ENCODE peak calls at places on chromosomes 5 and 9, in six cellular contexts. One of them, this sample, is unnamed.
A peak's percentile ranks its signal among the peaks of the same experiment; 100 is the strongest.

GRCh38 chr5:125042243-125042887 is 295.9 kb upstream of the ZNF608 start:
- DNase-seq in NCI-H1092: no peak
- DNase-seq in GOT3: no peak
- DNase-seq in NCI-H460: no peak
- DNase-seq in choroid plexus epithelial cell: peak; percentile 28
- DNase-seq in anterior cingulate cortex: no peak
- DNase-seq in this sample: no peak

GRCh38 chr9:111852291-111852690 is 44.3 kb upstream of the UGCG start:
- DNase-seq in GOT3: no peak
- DNase-seq in NCI-H460: no peak
- DNase-seq in choroid plexus epithelial cell: no peak
- DNase-seq in NCI-H1092: no peak
- DNase-seq in anterior cingulate cortex: no peak
- DNase-seq in this sample: no peak

GRCh38 chr5:71825992-71826391 is 106.9 kb downstream of the CARTPT start:
- DNase-seq in NCI-H1092: no peak
- DNase-seq in NCI-H460: no peak
- DNase-seq in choroid plexus epithelial cell: no peak
- DNase-seq in GOT3: no peak
- DNase-seq in anterior cingulate cortex: no peak
- DNase-seq in this sample: no peak

GRCh38 chr5:174413520-174414314 is 310.7 kb upstream of the MSX2 start:
- DNase-seq in NCI-H1092: no peak
- DNase-seq in choroid plexus epithelial cell: peak; percentile 52
- DNase-seq in NCI-H460: peak; percentile 45
- DNase-seq in anterior cingulate cortex: no peak
- DNase-seq in GOT3: no peak
- DNase-seq in this sample: no peak

GRCh38 chr9:122941560-122942234 is 877 bp downstream of the RABGAP1 start:
- DNase-seq in NCI-H1092: no peak
- DNase-seq in GOT3: no peak
- DNase-seq in choroid plexus epithelial cell: peak; percentile 74
- DNase-seq in anterior cingulate cortex: no peak
- DNase-seq in NCI-H460: peak; percentile 7
- DNase-seq in this sample: peak; percentile 15

GRCh38 chr5:133489632-133490031 is 122.7 kb downstream of the FSTL4 start:
- DNase-seq in anterior cingulate cortex: no peak
- DNase-seq in NCI-H460: no peak
- DNase-seq in choroid plexus epithelial cell: no peak
- DNase-seq in GOT3: no peak
- DNase-seq in NCI-H1092: no peak
- DNase-seq in this sample: no peak

GRCh38 chr9:23783509-23783908 is 42.5 kb downstream of the ELAVL2 start:
- DNase-seq in GOT3: no peak
- DNase-seq in NCI-H460: no peak
- DNase-seq in choroid plexus epithelial cell: no peak
- DNase-seq in NCI-H1092: no peak
- DNase-seq in anterior cingulate cortex: no peak
- DNase-seq in this sample: no peak

GRCh38 chr5:179187229-179187678 is 127.1 kb downstream of the ZNF354C start:
- DNase-seq in choroid plexus epithelial cell: no peak
- DNase-seq in NCI-H460: no peak
- DNase-seq in NCI-H1092: no peak
- DNase-seq in GOT3: no peak
- DNase-seq in anterior cingulate cortex: no peak
- DNase-seq in this sample: no peak

GRCh38 chr5:10030219-10030831 is 219.4 kb downstream of the ATPSCKMT start:
- DNase-seq in GOT3: no peak
- DNase-seq in choroid plexus epithelial cell: peak; percentile 79
- DNase-seq in NCI-H460: no peak
- DNase-seq in anterior cingulate cortex: no peak
- DNase-seq in NCI-H1092: no peak
- DNase-seq in this sample: no peak

GRCh38 chr9:81113408-81114124 is 575.8 kb downstream of the TLE1 start:
- DNase-seq in GOT3: no peak
- DNase-seq in NCI-H460: no peak
- DNase-seq in anterior cingulate cortex: no peak
- DNase-seq in NCI-H1092: peak; percentile 64
- DNase-seq in choroid plexus epithelial cell: no peak
- DNase-seq in this sample: no peak

GRCh38 chr9:116687762-116688160 is 656 bp downstream of the TRIM32 start:
- DNase-seq in anterior cingulate cortex: no peak
- DNase-seq in GOT3: no peak
- DNase-seq in NCI-H460: no peak
- DNase-seq in choroid plexus epithelial cell: no peak
- DNase-seq in NCI-H1092: no peak
- DNase-seq in this sample: no peak

GRCh38 chr9:70073193-70073592 is 29.5 kb downstream of the MAMDC2 start:
- DNase-seq in GOT3: no peak
- DNase-seq in NCI-H1092: no peak
- DNase-seq in choroid plexus epithelial cell: peak; percentile 62
- DNase-seq in anterior cingulate cortex: no peak
- DNase-seq in NCI-H460: no peak
- DNase-seq in this sample: no peak

GRCh38 chr5:40683351-40683750 is 3.6 kb downstream of the PTGER4 start:
- DNase-seq in NCI-H460: no peak
- DNase-seq in anterior cingulate cortex: no peak
- DNase-seq in GOT3: no peak
- DNase-seq in choroid plexus epithelial cell: no peak
- DNase-seq in NCI-H1092: no peak
- DNase-seq in this sample: no peak